ENCODE peak calls at places on chromosomes 12 and 14, in four cellular contexts. J, Y, A and I are unnamed samples.

GRCh38 chr12:42855362-42855950 is 265.9 kb upstream of the PRICKLE1 start:
- DNase-seq in J (no peak), Y (no peak), A (peak; percentile 0), I (no peak)

GRCh38 chr14:36420288-36420687 is 99.7 kb downstream of the NKX2-1 start:
- DNase-seq in J (no peak), Y (no peak), A (no peak), I (no peak)

GRCh38 chr12:112303004-112303403 is 79.2 kb downstream of the HECTD4 start:
- DNase-seq in J (peak; percentile 91), Y (no peak), A (peak; percentile 10), I (no peak)

GRCh38 chr12:79691299-79692248 is 810 bp upstream of the PAWR start:
- DNase-seq in J (no peak), Y (peak; percentile 39), A (no peak), I (no peak)

GRCh38 chr14:101191086-101191881 is 287.8 kb upstream of the RTL1 start:
- DNase-seq in J (no peak), Y (no peak), A (no peak), I (no peak)

GRCh38 chr12:61137677-61138380 is 1122.4 kb upstream of the USP15 start:
- DNase-seq in J (no peak), Y (no peak), A (no peak), I (no peak)

GRCh38 chr12:76866726-76867125 is 12.1 kb downstream of the CSRP2 start:
- DNase-seq in J (no peak), Y (no peak), A (no peak), I (no peak)

GRCh38 chr12:48569946-48570345 is at the start of gene LALBA:
- DNase-seq in J (no peak), Y (no peak), A (no peak), I (no peak)

GRCh38 chr12:86230516-86231146 is 25.6 kb downstream of the MGAT4C start:
- DNase-seq in J (no peak), Y (no peak), A (no peak), I (no peak)

GRCh38 chr14:59123526-59123925 is 64.9 kb upstream of the DAAM1 start:
- DNase-seq in J (no peak), Y (no peak), A (no peak), I (no peak)

GRCh38 chr14:58104808-58105207 is 47.2 kb downstream of the ARMH4 start:
- DNase-seq in J (no peak), Y (no peak), A (no peak), I (no peak)

GRCh38 chr12:5965950-5966383 is 20.9 kb upstream of the ANO2 start:
- DNase-seq in J (no peak), Y (peak; percentile 28), A (peak; percentile 43), I (peak; percentile 75)

GRCh38 chr14:63737582-63738006 is 9.7 kb upstream of the SGPP1 start:
- DNase-seq in J (peak; percentile 68), Y (no peak), A (no peak), I (no peak)

GRCh38 chr14:94171208-94171607 is 2.9 kb upstream of the PPP4R4 start:
- DNase-seq in J (no peak), Y (no peak), A (no peak), I (no peak)

GRCh38 chr14:103073876-103074698 is 9.9 kb upstream of the LBHD2 start:
- DNase-seq in J (no peak), Y (no peak), A (no peak), I (no peak)

GRCh38 chr14:100654814-100655795 is 67.9 kb upstream of the BEGAIN start:
- DNase-seq in J (no peak), Y (no peak), A (peak; percentile 55), I (peak; percentile 59)

GRCh38 chr14:61923348-61923747 is 161.1 kb downstream of the SNAPC1 start:
- DNase-seq in J (no peak), Y (no peak), A (no peak), I (no peak)

GRCh38 chr12:53223391-53224267 is 8.4 kb downstream of the RARG start:
- DNase-seq in J (no peak), Y (no peak), A (peak; percentile 54), I (no peak)

GRCh38 chr12:23504641-23505399 is 444.6 kb downstream of the SOX5 start:
- DNase-seq in J (no peak), Y (no peak), A (no peak), I (no peak)

GRCh38 chr12:90399317-90399716 is 555.7 kb downstream of the CCER1 start:
- DNase-seq in J (no peak), Y (no peak), A (no peak), I (no peak)

GRCh38 chr12:109820921-109821381 is 12.2 kb downstream of the TRPV4 start:
- DNase-seq in J (no peak), Y (no peak), A (no peak), I (no peak)

GRCh38 chr12:58969227-58969626 is 48.9 kb upstream of the LRIG3 start:
- DNase-seq in J (no peak), Y (no peak), A (no peak), I (no peak)

GRCh38 chr12:108609535-108610335 is 11.9 kb upstream of the TMEM119 start:
- DNase-seq in J (no peak), Y (no peak), A (peak; percentile 41), I (no peak)

GRCh38 chr14:50038398-50039119 is 77.8 kb downstream of the VCPKMT start:
- DNase-seq in J (peak; percentile 100), Y (peak; percentile 20), A (peak; percentile 63), I (no peak)

GRCh38 chr14:56514663-56515371 is 64.8 kb upstream of the TMEM260 start:
- DNase-seq in J (no peak), Y (no peak), A (peak; percentile 9), I (no peak)

GRCh38 chr14:90308561-90308960 is 23.2 kb downstream of the NRDE2 start:
- DNase-seq in J (no peak), Y (no peak), A (no peak), I (no peak)

GRCh38 chr14:96514694-96515093 is 12.5 kb downstream of the PAPOLA start:
- DNase-seq in J (no peak), Y (no peak), A (no peak), I (no peak)

GRCh38 chr12:82959821-82960220 is 273.1 kb downstream of the TMTC2 start:
- DNase-seq in J (no peak), Y (no peak), A (no peak), I (no peak)

DNA sequence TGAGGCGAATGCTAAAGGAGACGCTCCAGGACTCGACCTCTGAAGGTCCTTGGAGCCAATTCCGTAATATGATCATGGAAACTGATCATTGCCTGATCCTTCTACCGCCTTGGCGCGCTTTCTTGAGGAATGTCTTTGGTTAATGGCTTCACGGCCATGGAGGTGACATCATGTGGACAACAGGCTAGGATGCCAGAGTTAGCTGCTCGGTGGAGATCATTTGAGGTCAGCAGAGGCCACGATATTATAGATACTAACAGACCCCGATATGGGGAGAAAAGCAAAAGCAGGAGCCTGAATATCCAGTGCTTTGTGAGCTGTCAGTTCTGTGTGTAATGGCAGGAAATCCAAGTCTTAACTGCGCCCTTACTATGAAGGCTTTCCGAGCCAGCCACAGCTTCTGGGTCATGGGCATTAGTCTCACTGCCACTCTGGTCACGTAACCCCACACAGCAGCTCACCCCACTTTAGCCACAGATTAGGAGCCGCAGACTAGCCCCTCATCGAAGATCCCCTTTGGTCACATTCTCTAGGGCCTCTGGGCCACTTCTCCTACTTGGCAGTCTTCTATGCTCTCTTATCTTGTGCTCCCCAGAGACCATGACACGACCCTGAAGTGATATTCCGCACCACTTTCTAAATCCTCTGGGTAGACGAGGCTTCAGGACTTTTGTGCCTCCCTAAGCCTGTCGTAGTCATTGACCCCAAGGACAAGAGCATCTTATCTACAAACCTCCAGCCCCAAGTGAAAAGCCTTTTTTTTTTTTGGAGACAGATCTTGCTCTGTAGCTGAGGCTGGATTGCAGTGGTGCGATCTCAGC is 724 bp upstream of the CS start:
- DNase-seq in J (no peak), Y (no peak), A (peak; percentile 95), I (no peak)
- TF ChIP-seq FOXK2 in J (no peak), Y (no peak), A (peak; percentile 25), I (no peak)

GRCh38 chr14:23371865-23372264 is 744 bp upstream of the IL25 start:
- DNase-seq in J (no peak), Y (no peak), A (no peak), I (no peak)

GRCh38 chr14:23375527-23376251 is 1.2 kb upstream of the CMTM5 start:
- DNase-seq in J (no peak), Y (no peak), A (peak; percentile 7), I (no peak)

GRCh38 chr14:23373041-23373440 is 432 bp downstream of the IL25 start:
- DNase-seq in J (no peak), Y (no peak), A (no peak), I (no peak)

GRCh38 chr14:23370221-23370620 is 2.4 kb upstream of the IL25 start:
- DNase-seq in J (no peak), Y (no peak), A (peak; percentile 7), I (no peak)

DNA sequence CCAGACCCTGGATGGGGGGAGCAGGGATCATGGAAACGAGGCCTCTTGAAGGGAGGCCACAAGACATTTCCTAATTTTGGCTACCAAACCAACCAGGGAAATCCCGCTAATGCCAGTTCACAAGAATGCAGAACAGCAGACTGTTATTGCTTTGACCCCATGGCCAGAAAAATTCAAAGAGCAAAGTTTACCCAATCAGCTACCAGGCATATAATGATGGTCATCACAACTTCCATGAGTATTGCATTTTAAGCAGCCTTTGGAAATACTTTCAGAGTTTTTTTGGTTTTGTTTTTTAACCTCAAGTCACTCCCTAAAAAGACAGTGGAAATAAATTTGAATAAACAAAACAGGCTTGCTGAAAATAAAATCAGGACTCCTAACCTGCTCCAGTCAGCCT is at the start of gene IL25:
- DNase-seq in J (no peak), Y (no peak), A (no peak), I (no peak)
- TF ChIP-seq FOXK2 in J (no peak), Y (no peak), A (no peak), I (no peak)

GRCh38 chr12:106417926-106418910 is 60.7 kb downstream of the POLR3B start:
- DNase-seq in J (no peak), Y (peak; percentile 69), A (no peak), I (no peak)

GRCh38 chr12:106415134-106415533 is 57.6 kb downstream of the POLR3B start:
- DNase-seq in J (no peak), Y (no peak), A (no peak), I (no peak)

GRCh38 chr12:106418970-106419369 is 61.4 kb downstream of the POLR3B start:
- DNase-seq in J (no peak), Y (no peak), A (no peak), I (no peak)

DNA sequence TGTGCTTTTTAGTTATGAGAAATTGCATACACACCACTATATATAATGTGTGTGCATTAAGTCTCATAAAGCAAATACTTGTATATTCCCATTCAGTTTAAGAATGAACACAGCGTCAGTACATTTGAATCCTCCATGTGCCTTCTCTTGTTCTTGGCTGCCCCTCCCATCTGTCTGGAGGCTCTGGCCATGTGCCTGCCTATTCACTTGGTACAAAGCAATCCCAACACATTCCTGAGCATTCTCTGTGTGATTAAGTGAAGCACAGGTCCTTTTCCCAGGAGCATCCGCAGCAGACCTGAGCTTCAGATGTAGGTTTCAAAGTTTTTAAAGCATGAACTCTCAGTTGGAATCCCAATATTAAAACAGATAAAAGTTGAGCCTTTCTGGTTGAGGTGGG is 58.7 kb downstream of the POLR3B start:
- DNase-seq in J (no peak), Y (no peak), A (no peak), I (no peak)
- TF ChIP-seq FOXK2 in J (no peak), Y (no peak), A (no peak), I (no peak)

GRCh38 chr12:126027816-126028215 is 962.6 kb downstream of the AACS start:
- DNase-seq in J (no peak), Y (no peak), A (no peak), I (no peak)

GRCh38 chr12:126036348-126036747 is 971.1 kb downstream of the AACS start:
- DNase-seq in J (no peak), Y (no peak), A (no peak), I (no peak)

GRCh38 chr12:126038434-126038833 is 973.2 kb downstream of the AACS start:
- DNase-seq in J (no peak), Y (no peak), A (no peak), I (no peak)

GRCh38 chr12:126030573-126030972 is 965.3 kb downstream of the AACS start:
- DNase-seq in J (no peak), Y (no peak), A (no peak), I (no peak)

GRCh38 chr12:126033746-126034145 is 968.5 kb downstream of the AACS start:
- DNase-seq in J (no peak), Y (peak; percentile 58), A (no peak), I (no peak)
- TF ChIP-seq FOXK2 in J (no peak), Y (no peak), A (no peak), I (no peak)